ENCODE peak calls at places on chromosomes 16 and 17, in ten cellular contexts. U is NCI-H345; K is epithelial cell of esophagus; S is mucosa of gallbladder; N is neuronal stem cell; E is retina; W is GM23338; D is nucleus accumbens; V is activated T-helper 1 cell treated with anti-CD3 and anti-CD28 coated beads, Interleukin-2, amount 50 U/mL, for 16 hours; C is effector CD4-positive, alpha-beta T cell. O is an unnamed sample.

GRCh38 chr16:50627419-50627818 is 53.7 kb downstream of the SNX20 start:
- DNase-seq in U (no peak), K (peak), S (peak), N (no peak), E (peak), W (peak), D (no peak), V (no peak), C (peak), O (no peak)

GRCh38 chr17:76543482-76544122 is 3.8 kb downstream of the PRCD start:
- DNase-seq in U (no peak), K (no peak), S (no peak), N (no peak), E (peak), W (peak), D (peak), V (no peak), C (no peak), O (no peak)

GRCh38 chr17:50426814-50427787 is 1.1 kb downstream of the ACSF2 start:
- DNase-seq in U (no peak), K (peak), S (peak), N (no peak), E (peak), W (peak), D (no peak), V (no peak), C (no peak), O (no peak)

GRCh38 chr16:48970216-48970615 is 311.4 kb downstream of the CBLN1 start:
- DNase-seq in U (no peak), K (no peak), S (no peak), N (no peak), E (no peak), W (no peak), D (no peak), V (no peak), C (no peak), O (no peak)

GRCh38 chr16:23962001-23962400 is 126.2 kb downstream of the PRKCB start:
- DNase-seq in U (no peak), K (no peak), S (no peak), N (no peak), E (no peak), W (no peak), D (no peak), V (no peak), C (no peak), O (no peak)

GRCh38 chr17:20189322-20189721 is 180.2 kb downstream of the SPECC1 start:
- DNase-seq in U (peak), K (peak), S (no peak), N (peak), E (peak), W (no peak), D (peak), V (no peak), C (no peak), O (no peak)

GRCh38 chr16:72493681-72494415 is 321.9 kb upstream of the PMFBP1 start:
- DNase-seq in U (no peak), K (no peak), S (no peak), N (no peak), E (no peak), W (no peak), D (no peak), V (no peak), C (no peak), O (no peak)

GRCh38 chr17:49597438-49597837 is 21.8 kb downstream of the NXPH3 start:
- DNase-seq in U (no peak), K (no peak), S (no peak), N (no peak), E (no peak), W (no peak), D (no peak), V (no peak), C (no peak), O (no peak)

GRCh38 chr16:56328276-56329022 is 96.9 kb downstream of the AMFR start:
- DNase-seq in U (no peak), K (no peak), S (no peak), N (no peak), E (no peak), W (no peak), D (no peak), V (no peak), C (no peak), O (no peak)

GRCh38 chr17:44921122-44921882 is 6.0 kb upstream of the GFAP start:
- DNase-seq in U (no peak), K (no peak), S (no peak), N (peak), E (peak), W (peak), D (no peak), V (no peak), C (no peak), O (no peak)

GRCh38 chr17:67770539-67770938 is 52.8 kb downstream of the NOL11 start:
- DNase-seq in U (no peak), K (no peak), S (no peak), N (no peak), E (no peak), W (no peak), D (no peak), V (no peak), C (no peak), O (no peak)

GRCh38 chr16:66521951-66522771 is 27.8 kb downstream of the TK2 start:
- DNase-seq in U (no peak), K (peak), S (no peak), N (no peak), E (no peak), W (no peak), D (peak), V (peak), C (peak), O (peak)

GRCh38 chr16:84481051-84481735 is 23.3 kb downstream of the MEAK7 start:
- DNase-seq in U (no peak), K (no peak), S (no peak), N (no peak), E (no peak), W (no peak), D (no peak), V (no peak), C (no peak), O (no peak)

GRCh38 chr16:22683730-22684280 is 130.2 kb upstream of the HS3ST2 start:
- DNase-seq in U (no peak), K (no peak), S (no peak), N (no peak), E (no peak), W (no peak), D (no peak), V (no peak), C (no peak), O (no peak)

GRCh38 chr17:16348586-16348985 is 4.7 kb downstream of the CENPV start:
- DNase-seq in U (no peak), K (no peak), S (no peak), N (no peak), E (no peak), W (no peak), D (no peak), V (no peak), C (no peak), O (no peak)

GRCh38 chr16:69522732-69523404 is 42.9 kb upstream of the NFAT5 start:
- DNase-seq in U (no peak), K (no peak), S (no peak), N (no peak), E (no peak), W (peak), D (no peak), V (no peak), C (no peak), O (no peak)

GRCh38 chr17:80851277-80851925 is 140.2 kb upstream of the CHMP6 start:
- DNase-seq in U (no peak), K (no peak), S (no peak), N (no peak), E (no peak), W (no peak), D (no peak), V (no peak), C (no peak), O (no peak)

GRCh38 chr17:54013117-54013516 is 190.4 kb downstream of the KIF2B start:
- DNase-seq in U (no peak), K (no peak), S (no peak), N (no peak), E (no peak), W (peak), D (no peak), V (no peak), C (no peak), O (no peak)

GRCh38 chr16:69858196-69859104 is 92.7 kb upstream of the CLEC18A start:
- DNase-seq in U (no peak), K (no peak), S (no peak), N (no peak), E (no peak), W (peak), D (no peak), V (no peak), C (no peak), O (no peak)